ENCODE peak calls at places on chromosomes 6 and 20, in six cellular contexts. V is uterus, N is tibial artery, G is pancreas, T is fibroblast of lung, C is mucosa of descending colon. B is an unnamed sample.

GRCh38 chr6:158773581-158774449 is 45.4 kb downstream of the EZR start:
- DNase-seq in V (no peak), N (peak), G (no peak), T (no peak), C (peak), B (no peak)

GRCh38 chr6:33091957-33092356 is 16.2 kb downstream of the HLA-DPB1 start:
- DNase-seq in V (no peak), N (no peak), G (peak), T (no peak), C (peak), B (peak)

GRCh38 chr6:39224523-39225182 is 4.6 kb downstream of the KCNK5 start:
- DNase-seq in V (no peak), N (no peak), G (peak), T (no peak), C (peak), B (no peak)

GRCh38 chr6:37579444-37580067 is 79.9 kb upstream of the CCDC167 start:
- DNase-seq in V (no peak), N (no peak), G (no peak), T (no peak), C (no peak), B (no peak)

GRCh38 chr6:12077021-12077420 is 64.9 kb downstream of the HIVEP1 start:
- DNase-seq in V (no peak), N (no peak), G (no peak), T (no peak), C (no peak), B (no peak)

GRCh38 chr6:5205035-5205469 is 55.7 kb downstream of the LYRM4 start:
- DNase-seq in V (peak), N (no peak), G (no peak), T (no peak), C (no peak), B (peak)

GRCh38 chr20:37729909-37730308 is 36.1 kb downstream of the CTNNBL1 start:
- DNase-seq in V (no peak), N (no peak), G (no peak), T (peak), C (no peak), B (no peak)

GRCh38 chr20:1949711-1950110 is 44.1 kb downstream of the PDYN start:
- DNase-seq in V (no peak), N (no peak), G (no peak), T (no peak), C (no peak), B (no peak)

GRCh38 chr6:99641270-99641669 is 34.6 kb downstream of the PRDM13 start:
- DNase-seq in V (no peak), N (no peak), G (no peak), T (no peak), C (no peak), B (peak)

GRCh38 chr6:112153926-112154621 is 66.7 kb downstream of the FAM229B start:
- DNase-seq in V (no peak), N (no peak), G (no peak), T (peak), C (no peak), B (no peak)

GRCh38 chr6:68760941-68761676 is 126.0 kb downstream of the ADGRB3 start:
- DNase-seq in V (no peak), N (no peak), G (no peak), T (no peak), C (no peak), B (no peak)

GRCh38 chr6:134117409-134117808 is 65.0 kb upstream of the SLC2A12 start:
- DNase-seq in V (no peak), N (no peak), G (no peak), T (peak), C (no peak), B (no peak)

GRCh38 chr20:33531047-33531877 is 41.4 kb downstream of the CBFA2T2 start:
- DNase-seq in V (no peak), N (no peak), G (no peak), T (peak), C (no peak), B (no peak)

GRCh38 chr6:117920493-117920845 is 13.4 kb downstream of the SLC35F1 start:
- DNase-seq in V (no peak), N (no peak), G (no peak), T (no peak), C (no peak), B (no peak)

GRCh38 chr20:10419550-10420133 is 14.4 kb downstream of the MKKS start:
- DNase-seq in V (no peak), N (no peak), G (no peak), T (peak), C (no peak), B (no peak)

GRCh38 chr6:12138377-12138776 is 126.3 kb downstream of the HIVEP1 start:
- DNase-seq in V (no peak), N (no peak), G (no peak), T (no peak), C (no peak), B (no peak)

GRCh38 chr6:6908116-6908515 is 199.6 kb upstream of the RREB1 start:
- DNase-seq in V (no peak), N (no peak), G (no peak), T (no peak), C (no peak), B (no peak)

GRCh38 chr20:33373735-33374605 is 27.3 kb downstream of the CDK5RAP1 start:
- DNase-seq in V (no peak), N (no peak), G (peak), T (peak), C (no peak), B (no peak)

GRCh38 chr6:168156742-168157265 is 77.8 kb upstream of the FRMD1 start:
- DNase-seq in V (no peak), N (peak), G (no peak), T (peak), C (no peak), B (no peak)

GRCh38 chr6:37168809-37169457 is 1.0 kb upstream of the PIM1 start:
- DNase-seq in V (no peak), N (no peak), G (no peak), T (no peak), C (no peak), B (peak)

GRCh38 chr6:137214931-137215330 is 4.3 kb downstream of the IFNGR1 start:
- DNase-seq in V (no peak), N (no peak), G (no peak), T (no peak), C (no peak), B (no peak)

GRCh38 chr6:101779051-101779844 is 385.7 kb downstream of the GRIK2 start:
- DNase-seq in V (no peak), N (no peak), G (no peak), T (peak), C (no peak), B (no peak)

GRCh38 chr6:105459049-105459448 is 56.2 kb upstream of the PREP start:
- DNase-seq in V (no peak), N (no peak), G (no peak), T (peak), C (no peak), B (no peak)

GRCh38 chr6:161442381-161442858 is 168.6 kb upstream of the AGPAT4 start:
- DNase-seq in V (no peak), N (no peak), G (no peak), T (no peak), C (no peak), B (no peak)

GRCh38 chr6:49713346-49713745 is at the start of gene CRISP2:
- DNase-seq in V (no peak), N (no peak), G (no peak), T (no peak), C (no peak), B (no peak)

GRCh38 chr6:102619585-102619984 is 1226.1 kb downstream of the GRIK2 start:
- DNase-seq in V (no peak), N (no peak), G (no peak), T (peak), C (no peak), B (no peak)

GRCh38 chr6:159665868-159666635 is 27.0 kb downstream of the SOD2 start:
- DNase-seq in V (no peak), N (no peak), G (no peak), T (peak), C (no peak), B (no peak)

GRCh38 chr20:34185766-34186620 is 55.2 kb upstream of the ASIP start:
- DNase-seq in V (no peak), N (no peak), G (no peak), T (no peak), C (no peak), B (no peak)

GRCh38 chr6:90610671-90611542 is 24.0 kb upstream of the MAP3K7 start:
- DNase-seq in V (peak), N (no peak), G (peak), T (peak), C (peak), B (peak)

GRCh38 chr6:43229803-43230239 is 540 bp upstream of the DNPH1 start:
- DNase-seq in V (no peak), N (no peak), G (no peak), T (no peak), C (no peak), B (no peak)

GRCh38 chr6:90644492-90644891 is 57.6 kb upstream of the MAP3K7 start:
- DNase-seq in V (no peak), N (no peak), G (no peak), T (no peak), C (no peak), B (no peak)

GRCh38 chr20:63819224-63819917 is 11.7 kb downstream of the ZBTB46 start:
- DNase-seq in V (peak), N (no peak), G (no peak), T (no peak), C (peak), B (no peak)

GRCh38 chr6:142845143-142845571 is 99.8 kb downstream of the HIVEP2 start:
- DNase-seq in V (no peak), N (no peak), G (no peak), T (peak), C (no peak), B (no peak)
- H3K4me3 ChIP-seq in V (no peak), N (peak), G (no peak), T (peak), C (no peak), B (peak)

GRCh38 chr20:49668181-49668877 is 45.3 kb downstream of the B4GALT5 start:
- DNase-seq in V (no peak), N (no peak), G (no peak), T (no peak), C (peak), B (no peak)
- H3K4me3 ChIP-seq in V (no peak), N (no peak), G (no peak), T (no peak), C (no peak), B (no peak)

DNA sequence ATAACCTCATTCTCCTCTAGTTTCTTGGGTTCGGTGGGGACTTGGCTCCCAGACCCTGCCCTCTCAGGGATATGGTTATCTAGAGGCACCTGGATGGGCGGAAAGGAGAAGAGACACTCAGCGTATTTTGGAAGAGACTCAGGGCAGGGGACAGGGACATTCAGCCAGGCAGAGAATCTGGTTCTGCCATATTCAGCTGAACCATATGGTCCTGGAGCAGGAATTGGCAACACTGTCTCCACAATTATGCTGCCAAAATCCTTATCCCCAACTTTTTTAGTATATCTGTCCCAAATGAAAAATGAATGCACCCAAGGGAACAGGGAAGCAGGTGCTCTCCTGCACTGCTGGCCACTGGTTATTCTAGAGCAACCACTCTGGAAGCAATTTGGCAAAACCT is 17.7 kb downstream of the SDC4 start:
- DNase-seq in V (no peak), N (no peak), G (no peak), T (no peak), C (no peak), B (no peak)
- H3K4me3 ChIP-seq in V (no peak), N (no peak), G (no peak), T (no peak), C (no peak), B (no peak)

GRCh38 chr20:540391-541201 is 3.0 kb downstream of the CSNK2A1 start:
- DNase-seq in V (no peak), N (no peak), G (no peak), T (no peak), C (no peak), B (no peak)
- H3K4me3 ChIP-seq in V (no peak), N (no peak), G (no peak), T (no peak), C (no peak), B (no peak)

GRCh38 chr20:23061262-23061661 is 11.8 kb upstream of the THBD start:
- DNase-seq in V (no peak), N (no peak), G (no peak), T (no peak), C (no peak), B (no peak)

GRCh38 chr20:23061713-23062561 is 12.5 kb upstream of the THBD start:
- DNase-seq in V (peak), N (peak), G (peak), T (peak), C (no peak), B (no peak)

GRCh38 chr20:23062632-23063031 is 13.2 kb upstream of the THBD start:
- DNase-seq in V (no peak), N (no peak), G (no peak), T (no peak), C (no peak), B (no peak)

GRCh38 chr20:23059831-23060230 is 10.4 kb upstream of the THBD start:
- DNase-seq in V (no peak), N (no peak), G (no peak), T (no peak), C (no peak), B (no peak)

GRCh38 chr20:23060629-23061028 is 11.2 kb upstream of the THBD start:
- DNase-seq in V (no peak), N (no peak), G (no peak), T (no peak), C (no peak), B (no peak)
- H3K4me3 ChIP-seq in V (no peak), N (no peak), G (no peak), T (no peak), C (no peak), B (no peak)

GRCh38 chr6:16804515-16805161 is 43.4 kb upstream of the ATXN1 start:
- DNase-seq in V (no peak), N (no peak), G (no peak), T (no peak), C (no peak), B (no peak)

GRCh38 chr6:16803294-16804006 is 42.2 kb upstream of the ATXN1 start:
- DNase-seq in V (peak), N (peak), G (no peak), T (peak), C (no peak), B (peak)

GRCh38 chr6:16806363-16806762 is 45.1 kb upstream of the ATXN1 start:
- DNase-seq in V (no peak), N (no peak), G (no peak), T (no peak), C (no peak), B (no peak)

GRCh38 chr6:16804007-16804303 is 42.7 kb upstream of the ATXN1 start:
- DNase-seq in V (no peak), N (no peak), G (no peak), T (no peak), C (no peak), B (no peak)

GRCh38 chr6:16805190-16805860 is 44.1 kb upstream of the ATXN1 start:
- DNase-seq in V (no peak), N (no peak), G (no peak), T (peak), C (no peak), B (peak)
- H3K4me3 ChIP-seq in V (no peak), N (no peak), G (no peak), T (no peak), C (no peak), B (peak)

GRCh38 chr6:170147832-170148708 is 142.8 kb downstream of the DLL1 start:
- DNase-seq in V (no peak), N (no peak), G (no peak), T (no peak), C (no peak), B (no peak)
- H3K4me3 ChIP-seq in V (no peak), N (no peak), G (no peak), T (no peak), C (no peak), B (no peak)

GRCh38 chr6:149054559-149055194 is 262.8 kb upstream of the TAB2 start:
- DNase-seq in V (no peak), N (no peak), G (no peak), T (peak), C (no peak), B (no peak)
- H3K4me3 ChIP-seq in V (no peak), N (no peak), G (no peak), T (no peak), C (no peak), B (no peak)

GRCh38 chr20:49843770-49844169 is 31.1 kb downstream of the SLC9A8 start:
- DNase-seq in V (no peak), N (no peak), G (no peak), T (no peak), C (no peak), B (no peak)
- H3K4me3 ChIP-seq in V (no peak), N (no peak), G (no peak), T (no peak), C (no peak), B (no peak)

GRCh38 chr6:72035483-72035882 is 149.1 kb downstream of the RIMS1 start:
- DNase-seq in V (no peak), N (no peak), G (no peak), T (no peak), C (no peak), B (no peak)

GRCh38 chr6:72035966-72036365 is 149.6 kb downstream of the RIMS1 start:
- DNase-seq in V (no peak), N (no peak), G (no peak), T (no peak), C (no peak), B (no peak)

GRCh38 chr6:72032056-72032455 is 145.7 kb downstream of the RIMS1 start:
- DNase-seq in V (no peak), N (no peak), G (no peak), T (peak), C (no peak), B (no peak)

GRCh38 chr6:72037006-72037405 is 150.7 kb downstream of the RIMS1 start:
- DNase-seq in V (no peak), N (no peak), G (no peak), T (no peak), C (no peak), B (no peak)

GRCh38 chr6:72031471-72031870 is 145.1 kb downstream of the RIMS1 start:
- DNase-seq in V (no peak), N (no peak), G (no peak), T (peak), C (no peak), B (no peak)
- H3K4me3 ChIP-seq in V (no peak), N (no peak), G (no peak), T (no peak), C (no peak), B (no peak)